ENCODE peak calls at places on chromosomes 12 and 14, in nine cellular contexts. One of them, this sample, is unnamed.
A peak's percentile ranks its signal among the peaks of the same experiment; 100 is the strongest.

GRCh38 chr14:100903672-100904185 is at the start of gene RTL1:
- DNase-seq in transverse colon: no peak
- DNase-seq in neural progenitor cell: no peak
- DNase-seq in adipocyte: no peak
- DNase-seq in right atrium auricular region: peak; percentile 30
- DNase-seq in stomach: no peak
- DNase-seq in suprapubic skin: no peak
- DNase-seq in PC-3: no peak
- DNase-seq in endothelial cell of umbilical vein: no peak
- DNase-seq in this sample: no peak

GRCh38 chr12:53550595-53550994 is 43.3 kb upstream of the NPFF start:
- DNase-seq in transverse colon: no peak
- DNase-seq in neural progenitor cell: no peak
- DNase-seq in adipocyte: no peak
- DNase-seq in right atrium auricular region: no peak
- DNase-seq in stomach: no peak
- DNase-seq in suprapubic skin: no peak
- DNase-seq in PC-3: peak; percentile 71
- DNase-seq in endothelial cell of umbilical vein: no peak
- DNase-seq in this sample: no peak

GRCh38 chr12:388547-389137 is 478 bp downstream of the KDM5A start:
- DNase-seq in transverse colon: peak; percentile 11
- DNase-seq in neural progenitor cell: peak; percentile 74
- DNase-seq in adipocyte: peak; percentile 63
- DNase-seq in right atrium auricular region: no peak
- DNase-seq in stomach: no peak
- DNase-seq in suprapubic skin: no peak
- DNase-seq in PC-3: peak; percentile 15
- DNase-seq in endothelial cell of umbilical vein: peak; percentile 64
- DNase-seq in this sample: no peak

GRCh38 chr14:91891721-91892220 is 24.4 kb upstream of the TC2N start:
- DNase-seq in transverse colon: no peak
- DNase-seq in neural progenitor cell: no peak
- DNase-seq in adipocyte: no peak
- DNase-seq in right atrium auricular region: no peak
- DNase-seq in stomach: no peak
- DNase-seq in suprapubic skin: no peak
- DNase-seq in PC-3: no peak
- DNase-seq in endothelial cell of umbilical vein: no peak
- DNase-seq in this sample: no peak

GRCh38 chr12:121299662-121300061 is 3.2 kb upstream of the CAMKK2 start:
- DNase-seq in transverse colon: no peak
- DNase-seq in neural progenitor cell: no peak
- DNase-seq in adipocyte: no peak
- DNase-seq in right atrium auricular region: no peak
- DNase-seq in stomach: no peak
- DNase-seq in suprapubic skin: no peak
- DNase-seq in PC-3: no peak
- DNase-seq in endothelial cell of umbilical vein: no peak
- DNase-seq in this sample: no peak

GRCh38 chr12:113443030-113443539 is 20.9 kb downstream of the SDSL start:
- DNase-seq in transverse colon: no peak
- DNase-seq in neural progenitor cell: no peak
- DNase-seq in adipocyte: no peak
- DNase-seq in right atrium auricular region: no peak
- DNase-seq in stomach: no peak
- DNase-seq in suprapubic skin: no peak
- DNase-seq in PC-3: no peak
- DNase-seq in endothelial cell of umbilical vein: no peak
- DNase-seq in this sample: no peak

GRCh38 chr14:90699016-90699415 is 117.2 kb downstream of the TTC7B start:
- DNase-seq in transverse colon: no peak
- DNase-seq in neural progenitor cell: no peak
- DNase-seq in adipocyte: no peak
- DNase-seq in right atrium auricular region: no peak
- DNase-seq in stomach: no peak
- DNase-seq in suprapubic skin: no peak
- DNase-seq in PC-3: no peak
- DNase-seq in endothelial cell of umbilical vein: no peak
- DNase-seq in this sample: no peak

GRCh38 chr12:3200032-3200617 is 122.9 kb downstream of the TSPAN9 start:
- DNase-seq in transverse colon: peak; percentile 16
- DNase-seq in neural progenitor cell: peak; percentile 96
- DNase-seq in adipocyte: peak; percentile 80
- DNase-seq in right atrium auricular region: no peak
- DNase-seq in stomach: peak; percentile 53
- DNase-seq in suprapubic skin: no peak
- DNase-seq in PC-3: peak; percentile 30
- DNase-seq in endothelial cell of umbilical vein: peak; percentile 69
- DNase-seq in this sample: peak; percentile 64

GRCh38 chr14:69041783-69042182 is 62.7 kb upstream of the ACTN1 start:
- DNase-seq in transverse colon: no peak
- DNase-seq in neural progenitor cell: no peak
- DNase-seq in adipocyte: no peak
- DNase-seq in right atrium auricular region: no peak
- DNase-seq in stomach: no peak
- DNase-seq in suprapubic skin: no peak
- DNase-seq in PC-3: no peak
- DNase-seq in endothelial cell of umbilical vein: no peak
- DNase-seq in this sample: no peak
- H3K4me1 ChIP-seq in transverse colon: peaks cover 16% of the 10 kb centered on the region
- H3K4me1 ChIP-seq in neural progenitor cell: peaks cover 25% of the 10 kb centered on the region
- H3K4me1 ChIP-seq in adipocyte: peaks cover 74% of the 10 kb centered on the region
- H3K4me1 ChIP-seq in right atrium auricular region: no peaks in the 10 kb centered on the region
- H3K4me1 ChIP-seq in stomach: peaks cover 45% of the 10 kb centered on the region
- H3K4me1 ChIP-seq in suprapubic skin: peaks cover 51% of the 10 kb centered on the region
- H3K4me1 ChIP-seq in PC-3: peaks cover 13% of the 10 kb centered on the region
- H3K4me1 ChIP-seq in endothelial cell of umbilical vein: peaks cover 74% of the 10 kb centered on the region
- H3K4me1 ChIP-seq in this sample: peaks cover 25% of the 10 kb centered on the region

DNA sequence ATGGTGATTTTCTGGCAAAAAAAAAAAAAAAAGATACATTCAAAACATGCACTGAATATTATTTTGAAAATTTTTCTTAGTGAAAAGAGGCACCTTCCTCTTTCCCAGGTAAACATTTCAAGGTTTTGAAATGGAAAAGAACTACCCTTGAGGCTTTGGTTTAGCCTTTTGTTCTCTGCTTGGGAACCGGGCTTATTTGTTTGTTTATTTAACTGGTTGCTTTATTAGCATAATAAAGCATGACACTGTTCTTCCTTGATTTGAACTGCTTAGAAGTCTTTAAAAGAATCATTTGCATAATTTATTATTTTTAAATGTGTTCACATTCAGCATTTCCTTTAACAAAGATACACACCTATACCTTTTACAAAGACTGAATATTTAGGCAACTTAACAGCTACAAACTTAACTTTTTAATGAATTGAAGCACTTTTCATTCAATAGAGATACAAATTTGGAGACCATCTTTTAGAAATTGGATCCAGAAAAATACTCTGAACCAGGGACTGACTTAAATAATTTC is 174.5 kb downstream of the FBXL14 start:
- DNase-seq in transverse colon: no peak
- DNase-seq in neural progenitor cell: no peak
- DNase-seq in adipocyte: no peak
- DNase-seq in right atrium auricular region: no peak
- DNase-seq in stomach: no peak
- DNase-seq in suprapubic skin: no peak
- DNase-seq in PC-3: no peak
- DNase-seq in endothelial cell of umbilical vein: no peak
- DNase-seq in this sample: no peak
- H3K9me3 ChIP-seq in transverse colon: peaks cover 7% of the 10 kb centered on the region
- H3K9me3 ChIP-seq in neural progenitor cell: no peaks in the 10 kb centered on the region
- H3K9me3 ChIP-seq in adipocyte: peaks cover 7% of the 10 kb centered on the region
- H3K9me3 ChIP-seq in right atrium auricular region: no peaks in the 10 kb centered on the region
- H3K9me3 ChIP-seq in stomach: peaks cover 21% of the 10 kb centered on the region
- H3K9me3 ChIP-seq in suprapubic skin: peaks cover 5% of the 10 kb centered on the region
- H3K9me3 ChIP-seq in PC-3: peaks cover 6% of the 10 kb centered on the region
- H3K9me3 ChIP-seq in endothelial cell of umbilical vein: peaks cover 3% of the 10 kb centered on the region
- H3K9me3 ChIP-seq in this sample: peaks cover 1% of the 10 kb centered on the region

DNA sequence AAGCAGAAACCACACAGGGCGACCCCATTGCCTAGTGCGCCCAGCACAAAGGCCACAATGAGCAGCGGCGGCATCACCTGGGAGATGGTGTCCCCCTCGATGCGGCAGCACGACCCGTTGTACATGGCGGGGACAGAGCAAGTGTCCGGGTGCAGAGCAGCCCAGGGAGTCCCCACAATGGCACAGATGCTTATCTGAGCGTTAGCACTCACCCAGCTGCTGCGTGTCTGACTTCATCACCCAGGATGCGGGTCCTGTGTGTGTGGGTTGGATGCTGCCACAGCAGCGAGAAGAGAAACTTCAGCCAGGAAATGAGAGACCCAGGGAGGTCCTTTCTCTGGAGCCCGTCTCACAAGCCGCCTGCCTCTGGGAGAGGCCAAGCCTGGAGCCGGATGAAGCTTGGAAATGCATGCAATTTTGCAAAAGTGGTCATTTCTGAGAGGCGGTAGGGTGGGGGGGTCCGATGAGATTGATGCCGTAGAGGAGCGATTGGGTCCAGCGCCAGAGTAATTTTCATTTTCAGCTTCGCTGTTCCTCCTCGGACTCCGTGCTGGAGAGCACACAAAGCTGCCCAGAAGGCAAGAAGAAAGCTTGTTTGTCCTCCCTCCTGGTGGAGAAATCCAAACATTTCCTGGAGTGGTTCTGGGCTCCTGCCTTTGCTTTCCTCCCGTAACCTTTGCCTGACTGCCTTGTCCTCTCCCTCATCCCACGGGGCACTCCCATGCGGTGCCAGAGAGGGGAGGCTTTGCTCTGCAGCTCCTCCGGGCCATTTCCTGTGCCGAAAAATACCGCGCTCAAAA is at the start of gene HCAR1:
- DNase-seq in transverse colon: no peak
- DNase-seq in neural progenitor cell: peak; percentile 10
- DNase-seq in adipocyte: peak; percentile 29
- DNase-seq in right atrium auricular region: no peak
- DNase-seq in stomach: peak; percentile 37
- DNase-seq in suprapubic skin: no peak
- DNase-seq in PC-3: peak; percentile 66
- DNase-seq in endothelial cell of umbilical vein: no peak
- DNase-seq in this sample: no peak
- H3K4me1 ChIP-seq in transverse colon: no peaks in the 10 kb centered on the region
- H3K4me1 ChIP-seq in neural progenitor cell: peaks cover 6% of the 10 kb centered on the region
- H3K4me1 ChIP-seq in adipocyte: peaks cover 21% of the 10 kb centered on the region
- H3K4me1 ChIP-seq in right atrium auricular region: no peaks in the 10 kb centered on the region
- H3K4me1 ChIP-seq in stomach: no peaks in the 10 kb centered on the region
- H3K4me1 ChIP-seq in suprapubic skin: peaks cover 11% of the 10 kb centered on the region
- H3K4me1 ChIP-seq in PC-3: peaks cover 47% of the 10 kb centered on the region
- H3K4me1 ChIP-seq in endothelial cell of umbilical vein: peaks cover 10% of the 10 kb centered on the region
- H3K4me1 ChIP-seq in this sample: no peaks in the 10 kb centered on the region

GRCh38 chr12:37541356-37541755 is 775.2 kb upstream of the ALG10B start:
- DNase-seq in transverse colon: no peak
- DNase-seq in neural progenitor cell: no peak
- DNase-seq in adipocyte: no peak
- DNase-seq in right atrium auricular region: no peak
- DNase-seq in stomach: no peak
- DNase-seq in suprapubic skin: no peak
- DNase-seq in PC-3: no peak
- DNase-seq in endothelial cell of umbilical vein: no peak
- DNase-seq in this sample: no peak
- H3K9me3 ChIP-seq in transverse colon: no peaks in the 10 kb centered on the region
- H3K9me3 ChIP-seq in neural progenitor cell: peaks cover 16% of the 10 kb centered on the region
- H3K9me3 ChIP-seq in adipocyte: no peaks in the 10 kb centered on the region
- H3K9me3 ChIP-seq in right atrium auricular region: no peaks in the 10 kb centered on the region
- H3K9me3 ChIP-seq in stomach: peaks cover 47% of the 10 kb centered on the region
- H3K9me3 ChIP-seq in suprapubic skin: no peaks in the 10 kb centered on the region
- H3K9me3 ChIP-seq in PC-3: no peaks in the 10 kb centered on the region
- H3K9me3 ChIP-seq in endothelial cell of umbilical vein: peaks cover 4% of the 10 kb centered on the region
- H3K9me3 ChIP-seq in this sample: peaks cover 3% of the 10 kb centered on the region

DNA sequence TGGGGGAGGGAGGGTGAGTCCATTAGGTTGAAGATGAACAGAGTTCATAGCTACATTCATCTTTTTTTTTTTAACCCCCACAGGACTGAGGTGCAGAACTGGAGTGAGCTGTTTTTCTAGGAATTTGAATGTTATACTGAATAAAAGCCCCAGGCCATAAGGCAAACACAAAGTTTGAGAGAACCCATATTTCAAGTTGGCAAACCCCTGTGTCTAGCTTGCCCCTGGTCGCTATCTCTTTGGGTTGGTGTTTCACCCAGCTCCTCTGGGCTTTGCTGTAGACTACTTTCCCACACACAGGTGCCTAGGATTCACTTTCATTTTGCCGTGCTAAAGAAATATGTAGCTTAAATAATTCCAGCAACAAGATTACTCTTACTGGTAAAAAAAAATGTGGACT is 5.2 kb upstream of the LMO3 start:
- DNase-seq in transverse colon: no peak
- DNase-seq in neural progenitor cell: no peak
- DNase-seq in adipocyte: no peak
- DNase-seq in right atrium auricular region: no peak
- DNase-seq in stomach: no peak
- DNase-seq in suprapubic skin: no peak
- DNase-seq in PC-3: no peak
- DNase-seq in endothelial cell of umbilical vein: no peak
- DNase-seq in this sample: no peak
- H3K4me1 ChIP-seq in transverse colon: no peaks in the 10 kb centered on the region
- H3K4me1 ChIP-seq in neural progenitor cell: peaks cover 49% of the 10 kb centered on the region
- H3K4me1 ChIP-seq in adipocyte: peaks cover 66% of the 10 kb centered on the region
- H3K4me1 ChIP-seq in right atrium auricular region: no peaks in the 10 kb centered on the region
- H3K4me1 ChIP-seq in stomach: peaks cover 4% of the 10 kb centered on the region
- H3K4me1 ChIP-seq in suprapubic skin: peaks cover 16% of the 10 kb centered on the region
- H3K4me1 ChIP-seq in PC-3: peaks cover 8% of the 10 kb centered on the region
- H3K4me1 ChIP-seq in endothelial cell of umbilical vein: no peaks in the 10 kb centered on the region
- H3K4me1 ChIP-seq in this sample: peaks cover 5% of the 10 kb centered on the region

GRCh38 chr12:132342828-132343227 is 13.4 kb upstream of the GALNT9 start:
- DNase-seq in transverse colon: no peak
- DNase-seq in neural progenitor cell: no peak
- DNase-seq in adipocyte: no peak
- DNase-seq in right atrium auricular region: no peak
- DNase-seq in stomach: no peak
- DNase-seq in suprapubic skin: no peak
- DNase-seq in PC-3: no peak
- DNase-seq in endothelial cell of umbilical vein: no peak
- DNase-seq in this sample: no peak
- H3K9me3 ChIP-seq in transverse colon: no peaks in the 10 kb centered on the region
- H3K9me3 ChIP-seq in neural progenitor cell: no peaks in the 10 kb centered on the region
- H3K9me3 ChIP-seq in adipocyte: no peaks in the 10 kb centered on the region
- H3K9me3 ChIP-seq in right atrium auricular region: no peaks in the 10 kb centered on the region
- H3K9me3 ChIP-seq in stomach: no peaks in the 10 kb centered on the region
- H3K9me3 ChIP-seq in suprapubic skin: no peaks in the 10 kb centered on the region
- H3K9me3 ChIP-seq in PC-3: no peaks in the 10 kb centered on the region
- H3K9me3 ChIP-seq in endothelial cell of umbilical vein: no peaks in the 10 kb centered on the region
- H3K9me3 ChIP-seq in this sample: no peaks in the 10 kb centered on the region

GRCh38 chr14:50340045-50340444 is 27.9 kb downstream of the DMAC2L start:
- DNase-seq in transverse colon: no peak
- DNase-seq in neural progenitor cell: no peak
- DNase-seq in adipocyte: no peak
- DNase-seq in right atrium auricular region: no peak
- DNase-seq in stomach: no peak
- DNase-seq in suprapubic skin: no peak
- DNase-seq in PC-3: no peak
- DNase-seq in endothelial cell of umbilical vein: no peak
- DNase-seq in this sample: no peak
- H3K4me1 ChIP-seq in transverse colon: peaks cover 17% of the 10 kb centered on the region
- H3K4me1 ChIP-seq in neural progenitor cell: peaks cover 27% of the 10 kb centered on the region
- H3K4me1 ChIP-seq in adipocyte: peaks cover 44% of the 10 kb centered on the region
- H3K4me1 ChIP-seq in right atrium auricular region: no peaks in the 10 kb centered on the region
- H3K4me1 ChIP-seq in stomach: no peaks in the 10 kb centered on the region
- H3K4me1 ChIP-seq in suprapubic skin: peaks cover 46% of the 10 kb centered on the region
- H3K4me1 ChIP-seq in PC-3: peaks cover 16% of the 10 kb centered on the region
- H3K4me1 ChIP-seq in endothelial cell of umbilical vein: peaks cover 28% of the 10 kb centered on the region
- H3K4me1 ChIP-seq in this sample: peaks cover 3% of the 10 kb centered on the region

This sample was measured in iPS DF 6.9.